ENCODE peak calls at places on chromosome 12, in five cellular contexts. Q is left cardiac atrium; B is lower leg skin; H is activated CD4-positive, alpha-beta T cell treated with anti-CD3 and anti-CD28 coated beads, Interleukin-2, amount 50 U/mL, for 1 hour; C is AG04450. N is an unnamed sample.

GRCh38 chr12:66971816-66972215 is 292.9 kb upstream of the GRIP1 start:
- DNase-seq in Q (no peak), B (no peak), H (no peak), C (no peak), N (no peak)

GRCh38 chr12:63845726-63846125 is 1.2 kb downstream of the SRGAP1 start:
- DNase-seq in Q (no peak), B (no peak), H (no peak), C (no peak), N (no peak)

GRCh38 chr12:503111-503761 is 43.5 kb downstream of the B4GALNT3 start:
- DNase-seq in Q (no peak), B (peak; percentile 81), H (no peak), C (no peak), N (no peak)

GRCh38 chr12:77830952-77831351 is 258 bp downstream of the NAV3 start:
- DNase-seq in Q (no peak), B (no peak), H (no peak), C (no peak), N (no peak)

GRCh38 chr12:27573972-27574371 is 50.0 kb downstream of the PPFIBP1 start:
- DNase-seq in Q (no peak), B (no peak), H (no peak), C (peak; percentile 63), N (peak; percentile 76)

GRCh38 chr12:131076791-131077747 is 123.4 kb downstream of the ADGRD1 start:
- DNase-seq in Q (no peak), B (peak; percentile 74), H (no peak), C (no peak), N (no peak)

GRCh38 chr12:48197549-48197966 is 5.5 kb downstream of the OR10AD1 start:
- DNase-seq in Q (no peak), B (no peak), H (no peak), C (no peak), N (no peak)

GRCh38 chr12:113214938-113215400 is 6.3 kb upstream of the TPCN1 start:
- DNase-seq in Q (peak; percentile 72), B (peak; percentile 95), H (no peak), C (peak; percentile 81), N (peak; percentile 96)

GRCh38 chr12:41521872-41522379 is 333.8 kb downstream of the PDZRN4 start:
- DNase-seq in Q (no peak), B (no peak), H (no peak), C (peak; percentile 84), N (peak; percentile 75)

GRCh38 chr12:68067762-68068376 is 78.6 kb downstream of the IFNG-AS1 start:
- DNase-seq in Q (no peak), B (no peak), H (no peak), C (no peak), N (no peak)